ENCODE peak calls at places on chromosomes 11 and 22, in four cellular contexts. W is IMR-90, F is suprapubic skin, Z is stomach. V is an unnamed sample. For H3K4me1, the result is how much of the 10 kb centered on the place peaks cover.

GRCh38 chr22:45583504-45583903 is 80.8 kb downstream of the FBLN1 start:
- DNase-seq in Z (no peak), F (no peak), W (no peak), V (no peak)

GRCh38 chr11:96704847-96705246 is 315.0 kb downstream of the JRKL start:
- DNase-seq in F (no peak), W (no peak), Z (no peak), V (no peak)

GRCh38 chr22:36383110-36383581 is 4.6 kb downstream of the MYH9 start:
- DNase-seq in W (peak), F (no peak), Z (peak), V (no peak)

GRCh38 chr22:27146871-27147591 is 489.6 kb downstream of the MIAT start:
- DNase-seq in W (no peak), F (no peak), Z (no peak), V (no peak)

GRCh38 chr11:91795139-91795887 is 429.3 kb upstream of the FAT3 start:
- DNase-seq in F (no peak), Z (no peak), W (no peak), V (no peak)

GRCh38 chr11:81004576-81004975 is 1563.7 kb upstream of the TENM4 start:
- DNase-seq in Z (no peak), W (no peak), F (no peak), V (no peak)

GRCh38 chr11:118953265-118953664 is 2.8 kb upstream of the UPK2 start:
- DNase-seq in W (peak), Z (no peak), F (no peak), V (no peak)

GRCh38 chr11:63670077-63670737 is 969 bp downstream of the ATL3 start:
- DNase-seq in W (peak), F (no peak), Z (no peak), V (no peak)

GRCh38 chr22:19990609-19991394 is 25.8 kb downstream of the ARVCF start:
- DNase-seq in F (no peak), Z (no peak), W (no peak), V (no peak)

GRCh38 chr11:70233034-70233433 is 29.9 kb downstream of the FADD start:
- DNase-seq in Z (no peak), F (no peak), W (no peak), V (no peak)
- H3K27ac ChIP-seq in Z (no peak), F (no peak), W (no peak), V (no peak)

DNA sequence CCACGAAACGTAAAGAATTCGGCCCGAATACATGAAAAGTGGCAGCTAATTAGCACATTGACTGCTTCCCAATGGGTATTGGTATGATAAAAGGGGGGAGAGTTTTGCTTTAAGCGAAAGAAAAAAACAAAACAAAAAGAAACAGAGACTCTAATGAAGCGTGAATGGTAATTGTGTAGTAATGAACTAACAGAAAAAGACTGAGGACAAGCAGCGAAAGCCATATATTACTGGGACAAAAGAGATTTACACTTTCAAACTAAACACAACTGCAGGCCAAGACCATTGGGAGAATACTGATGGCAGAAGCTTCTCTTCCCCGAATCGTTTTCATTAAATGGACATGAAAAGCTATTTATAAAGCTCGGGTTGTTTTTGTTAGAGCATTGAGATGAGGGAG is 2.5 kb downstream of the DBX1 start:
- DNase-seq in F (no peak), W (no peak), Z (no peak), V (no peak)
- H3K4me1 ChIP-seq in F (under half), W (under half), Z (under half), V (under half)

GRCh38 chr11:57311109-57311936 is 13.4 kb downstream of the TNKS1BP1 start:
- DNase-seq in F (peak), Z (peak), W (peak), V (peak)
- TF ChIP-seq POLR2A in F (peak), Z (peak), W (peak), V (peak)

DNA sequence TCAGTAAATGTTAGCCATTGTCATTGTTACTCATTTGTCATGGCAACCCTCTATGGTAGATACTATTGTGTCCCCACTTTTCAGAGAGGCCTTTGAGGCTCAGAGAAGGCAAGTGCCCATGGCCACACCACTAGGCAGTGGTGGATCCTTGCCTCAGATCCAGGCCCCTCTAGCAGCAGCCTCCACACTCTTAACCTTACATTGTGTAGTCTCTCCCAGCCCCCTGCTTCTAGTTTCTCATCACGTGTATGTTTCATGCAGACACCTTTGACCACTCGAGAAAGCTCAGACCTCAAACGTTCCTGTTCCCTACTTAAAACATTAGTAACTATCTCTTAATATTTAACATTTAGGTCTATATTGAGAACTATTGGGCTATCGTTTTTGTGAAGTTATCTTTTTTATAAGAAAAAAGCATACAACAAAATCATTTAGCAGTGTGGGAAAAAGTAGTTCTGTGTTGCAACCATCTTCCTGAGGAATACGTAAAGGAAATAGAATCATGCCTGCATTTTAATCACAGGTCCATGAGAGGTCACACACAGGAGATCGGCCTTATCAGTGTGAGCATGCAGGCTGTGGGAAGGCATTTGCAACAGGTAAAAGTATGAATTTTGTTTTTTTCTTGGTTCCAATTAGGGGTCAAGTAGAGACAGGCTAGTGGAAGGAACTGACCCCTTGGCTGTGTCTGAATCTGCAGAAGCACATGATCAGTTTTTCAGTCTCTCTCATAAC is 35.1 kb downstream of the ZNF143 start:
- DNase-seq in W (no peak), Z (no peak), F (no peak), V (no peak)
- H3K27ac ChIP-seq in W (no peak), Z (no peak), F (no peak), V (no peak)

GRCh38 chr11:61688368-61689163 is 8.4 kb downstream of the DAGLA start:
- DNase-seq in Z (peak), F (peak), W (no peak), V (peak)

GRCh38 chr11:61689164-61689496 is 8.9 kb downstream of the DAGLA start:
- DNase-seq in W (no peak), F (no peak), Z (no peak), V (no peak)

GRCh38 chr11:61691378-61692156 is 11.4 kb downstream of the DAGLA start:
- DNase-seq in F (no peak), W (no peak), Z (no peak), V (no peak)

GRCh38 chr11:61693897-61694840 is 14.0 kb downstream of the DAGLA start:
- DNase-seq in W (no peak), F (no peak), Z (no peak), V (no peak)

GRCh38 chr11:61690706-61691377 is 10.7 kb downstream of the DAGLA start:
- DNase-seq in F (no peak), Z (no peak), W (no peak), V (no peak)
- H3K4me1 ChIP-seq in F (under half), Z (under half), W (under half), V (half or more)

DNA sequence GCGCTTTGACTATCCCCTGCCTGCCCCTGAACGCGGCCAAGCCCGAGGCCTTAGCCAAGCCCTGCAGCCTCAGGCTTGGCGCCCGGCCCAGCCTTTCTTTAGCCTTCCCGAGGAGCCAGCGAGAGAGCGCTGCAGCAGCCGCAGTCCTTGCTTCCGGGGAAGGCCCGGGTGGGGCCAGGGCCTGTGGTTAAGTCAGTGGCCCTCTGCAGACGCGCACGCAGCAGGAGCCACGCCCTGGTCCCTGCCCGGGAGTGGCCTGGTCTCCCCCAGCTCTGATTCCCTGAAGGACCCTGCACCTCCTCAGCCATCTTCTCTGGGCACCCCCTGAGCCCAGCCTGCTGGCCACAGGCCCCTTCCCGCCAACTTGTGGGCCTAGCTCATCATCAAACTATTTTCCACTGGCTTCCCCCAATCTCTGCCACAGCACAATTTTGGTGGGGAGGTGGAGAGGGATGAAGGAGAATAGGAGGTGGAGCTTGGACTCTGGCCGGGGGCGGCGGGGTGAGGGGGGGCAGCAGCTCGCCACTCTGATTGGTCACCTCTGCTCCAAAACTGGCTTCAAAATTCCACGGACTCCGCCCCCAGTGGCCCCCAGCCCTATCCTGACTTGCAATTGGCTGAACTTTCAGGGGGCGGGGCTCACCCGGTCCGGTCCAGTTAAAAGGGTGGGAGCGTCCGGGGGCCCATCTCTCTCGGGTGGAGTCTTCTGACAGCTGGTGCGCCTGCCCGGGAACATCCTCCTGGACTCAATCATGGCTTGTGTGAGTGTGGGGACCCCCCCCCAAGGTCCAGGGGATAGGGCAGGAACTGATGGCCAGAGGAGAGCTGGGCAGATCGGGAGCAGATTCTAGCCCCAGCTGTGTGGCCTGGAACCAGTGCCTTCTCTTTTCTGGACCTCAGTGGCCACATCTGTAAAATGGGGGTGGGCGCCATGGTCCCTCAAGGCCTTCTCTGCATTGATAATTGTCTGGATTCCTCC is at the start of gene LGALS1:
- DNase-seq in W (peak), Z (peak), F (peak), V (peak)
- TF ChIP-seq POLR2A in W (peak), Z (no peak), F (peak), V (peak)

GRCh38 chr11:114319716-114320328 is 23.6 kb downstream of the NNMT start:
- DNase-seq in F (no peak), W (no peak), Z (no peak), V (peak)
- H3K27ac ChIP-seq in F (no peak), W (no peak), Z (no peak), V (no peak)

DNA sequence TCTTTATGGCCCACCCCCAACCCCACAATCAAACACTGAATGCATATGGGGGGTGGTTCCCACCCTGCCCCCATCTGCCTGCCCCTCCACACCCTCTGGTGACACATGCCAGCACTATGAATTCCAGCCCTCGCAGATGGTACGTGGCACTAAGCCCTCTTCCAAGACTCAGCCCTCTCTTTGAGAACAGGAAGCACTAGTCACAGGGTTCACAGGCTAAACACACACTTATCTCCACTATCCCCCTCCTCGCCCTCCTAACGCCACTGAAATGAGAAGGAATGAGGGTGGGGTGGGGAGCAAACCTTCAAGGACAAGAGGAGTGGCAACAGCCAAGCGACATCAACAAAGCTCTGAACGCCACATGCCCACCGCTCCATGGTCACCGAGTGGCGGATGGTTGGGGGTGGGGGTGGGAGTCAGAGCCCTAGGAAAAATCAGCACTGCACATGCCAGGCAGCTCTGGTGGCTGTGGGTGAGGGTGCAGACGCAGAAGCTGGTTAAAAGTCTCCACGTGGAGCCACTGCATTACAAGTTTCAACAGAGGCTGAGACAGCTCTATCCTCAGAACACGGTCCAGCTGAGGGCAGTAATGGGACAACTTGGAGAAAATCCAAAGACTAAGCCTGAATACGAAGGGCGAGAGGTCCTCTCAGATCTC is 33.6 kb downstream of the TMEM184B start:
- DNase-seq in W (peak), F (no peak), Z (no peak), V (no peak)
- H3K4me1 ChIP-seq in W (under half), F (half or more), Z (half or more), V (under half)

GRCh38 chr11:116775975-116776374 is 3.2 kb upstream of the BUD13 start:
- DNase-seq in F (no peak), W (no peak), Z (no peak), V (no peak)
- TF ChIP-seq POLR2A in F (no peak), W (no peak), Z (no peak), V (no peak)